ENCODE peak calls at places on chromosomes 5 and 9, in eight cellular contexts. N is heart right ventricle; W is mesendoderm; I is substantia nigra; J is effector memory CD8-positive, alpha-beta T cell; V is lung; R is HFFc6; D is amygdala. Y is an unnamed sample.

GRCh38 chr5:55864606-55865541 is 13.7 kb downstream of the IL31RA start:
- DNase-seq in N (no peak), W (no peak), V (no peak), R (no peak), I (no peak), D (no peak), J (no peak), Y (no peak)

GRCh38 chr5:67426961-67427630 is 230.5 kb upstream of the CD180 start:
- DNase-seq in I (no peak), R (no peak), J (no peak), V (no peak), W (peak), D (no peak), N (no peak), Y (peak)

GRCh38 chr5:127840809-127841208 is 137.6 kb downstream of the CCDC192 start:
- DNase-seq in D (no peak), W (no peak), V (no peak), I (no peak), N (no peak), R (no peak), J (no peak), Y (no peak)

GRCh38 chr5:150321211-150321610 is 18.5 kb upstream of the ARSI start:
- DNase-seq in R (no peak), I (no peak), J (no peak), N (no peak), D (no peak), V (no peak), W (no peak), Y (no peak)

GRCh38 chr9:115548826-115549225 is 430.9 kb upstream of the TNC start:
- DNase-seq in D (no peak), I (no peak), N (no peak), V (no peak), R (peak), W (no peak), J (no peak), Y (peak)

GRCh38 chr9:468766-469496 is 254.3 kb downstream of the DOCK8 start:
- DNase-seq in R (no peak), D (no peak), I (no peak), W (no peak), V (no peak), N (no peak), J (no peak), Y (no peak)

GRCh38 chr9:7234144-7234543 is 476.4 kb downstream of the KDM4C start:
- DNase-seq in I (no peak), N (no peak), J (no peak), V (no peak), D (no peak), W (peak), R (peak), Y (no peak)

GRCh38 chr5:33370135-33370472 is 70.7 kb upstream of the TARS1 start:
- DNase-seq in J (no peak), D (no peak), I (no peak), V (no peak), R (peak), W (no peak), N (no peak), Y (peak)

GRCh38 chr5:127673401-127673800 is 24.5 kb downstream of the CTXN3 start:
- DNase-seq in R (peak), D (no peak), W (no peak), V (no peak), J (no peak), I (no peak), N (no peak), Y (no peak)

GRCh38 chr5:174575043-174575442 is 149.3 kb upstream of the MSX2 start:
- DNase-seq in I (no peak), R (no peak), N (no peak), V (no peak), J (no peak), W (no peak), D (no peak), Y (no peak)

GRCh38 chr5:136655429-136655828 is 290.1 kb upstream of the TRPC7 start:
- DNase-seq in N (no peak), I (no peak), R (peak), V (no peak), W (no peak), D (no peak), J (no peak), Y (peak)

GRCh38 chr5:74567351-74567870 is 73.1 kb downstream of the ENC1 start:
- DNase-seq in J (no peak), W (no peak), D (no peak), N (no peak), I (no peak), R (no peak), V (no peak), Y (no peak)

GRCh38 chr5:82246960-82247574 is 31.1 kb downstream of the RPS23 start:
- DNase-seq in W (no peak), V (no peak), R (no peak), I (no peak), J (no peak), D (no peak), N (no peak), Y (no peak)

GRCh38 chr9:98482248-98482647 is 226.5 kb downstream of the GABBR2 start:
- DNase-seq in N (no peak), V (no peak), J (no peak), W (no peak), I (no peak), D (no peak), R (peak), Y (peak)

GRCh38 chr9:79257671-79258410 is 313.9 kb upstream of the TLE4 start:
- DNase-seq in V (no peak), N (no peak), J (no peak), D (no peak), I (no peak), W (no peak), R (no peak), Y (no peak)

GRCh38 chr9:134836406-134836970 is 44.1 kb upstream of the FCN2 start:
- DNase-seq in D (no peak), V (no peak), J (no peak), I (no peak), N (no peak), W (no peak), R (no peak), Y (no peak)

GRCh38 chr9:107907715-107908114 is 418.1 kb upstream of the KLF4 start:
- DNase-seq in I (no peak), D (no peak), J (no peak), R (no peak), W (no peak), V (no peak), N (no peak), Y (no peak)

GRCh38 chr5:84564311-84564710 is 179.6 kb upstream of the EDIL3 start:
- DNase-seq in R (no peak), D (no peak), W (no peak), V (no peak), I (no peak), J (no peak), N (no peak), Y (peak)

GRCh38 chr9:36781532-36781931 is 208.8 kb downstream of the MELK start:
- DNase-seq in V (no peak), J (no peak), N (no peak), R (peak), D (no peak), I (no peak), W (no peak), Y (peak)

GRCh38 chr5:102720954-102721353 is 34.2 kb upstream of the PAM start:
- DNase-seq in R (no peak), V (no peak), W (no peak), D (no peak), J (no peak), N (no peak), I (no peak), Y (no peak)

GRCh38 chr9:16921855-16922254 is 51.4 kb upstream of the BNC2 start:
- DNase-seq in V (no peak), N (no peak), D (no peak), W (peak), R (peak), J (no peak), I (no peak), Y (peak)

GRCh38 chr5:1594336-1595106 is 70.8 kb upstream of the LPCAT1 start:
- DNase-seq in W (peak), I (no peak), V (peak), R (peak), N (peak), D (peak), J (peak), Y (no peak)

GRCh38 chr9:97220894-97221477 is 86.5 kb upstream of the CCDC180 start:
- DNase-seq in D (no peak), J (no peak), N (peak), W (peak), R (no peak), V (no peak), I (no peak), Y (no peak)

GRCh38 chr9:33143241-33143642 is 23.9 kb downstream of the B4GALT1 start:
- DNase-seq in I (no peak), V (peak), D (no peak), W (no peak), R (peak), N (no peak), J (no peak), Y (peak)

GRCh38 chr5:180155331-180155881 is 53.6 kb downstream of the RASGEF1C start:
- DNase-seq in W (no peak), I (no peak), J (no peak), R (no peak), N (no peak), D (no peak), V (peak), Y (no peak)

GRCh38 chr5:33994845-33995244 is 10.4 kb upstream of the SLC45A2 start:
- DNase-seq in V (no peak), R (peak), N (no peak), W (peak), D (no peak), I (no peak), J (no peak), Y (peak)

GRCh38 chr5:135031813-135032612 is 2.0 kb downstream of the PITX1 start:
- DNase-seq in I (no peak), D (no peak), R (no peak), J (no peak), N (no peak), W (no peak), V (no peak), Y (no peak)

GRCh38 chr5:9047932-9048331 is 497.9 kb downstream of the SEMA5A start:
- DNase-seq in D (no peak), J (no peak), V (no peak), R (no peak), I (no peak), W (no peak), N (no peak), Y (no peak)